ENCODE peak calls at places on chromosomes 11 and 22, in ten cellular contexts. F is Ammon's horn; X is SK-N-DZ; N is activated T-helper 1 cell treated with Interleukin-2 at 50 U/mL for 16 hours; H is activated CD4-positive, alpha-beta T cell treated with anti-CD3 and anti-CD28 coated beads, Interleukin-2, amount 50 U/mL, for 48 hours; S is hippocampal formation; I is mucosa of descending colon; K is brain microvascular endothelial cell; Q is stimulated activated CD8-positive, alpha-beta memory T cell treated with anti-CD3 and anti-CD28 coated beads, Interleukin-7, amount 100 ng/mL, for 1 hour; T is naive thymus-derived CD8-positive, alpha-beta T cell. V is an unnamed sample.

GRCh38 chr22:40387758-40388157 is 17.4 kb downstream of the SGSM3 start:
- DNase-seq in N (no peak), H (no peak), T (no peak), S (no peak), Q (no peak), X (no peak), I (no peak), K (no peak), F (no peak), V (no peak)

GRCh38 chr11:12810497-12810896 is 136.3 kb downstream of the TEAD1 start:
- DNase-seq in T (no peak), K (peak; percentile 76), F (no peak), H (no peak), I (no peak), S (no peak), Q (no peak), X (no peak), N (no peak), V (no peak)

GRCh38 chr11:21976210-21976609 is 216.7 kb upstream of the ANO5 start:
- DNase-seq in N (no peak), T (no peak), X (no peak), H (no peak), F (no peak), S (no peak), I (no peak), K (no peak), Q (no peak), V (no peak)

GRCh38 chr22:29071261-29072045 is 1.4 kb upstream of the KREMEN1 start:
- DNase-seq in K (no peak), S (no peak), T (no peak), N (peak; percentile 12), X (peak; percentile 77), I (peak; percentile 83), F (no peak), H (peak; percentile 47), Q (no peak), V (peak; percentile 42)

GRCh38 chr22:48098243-48098935 is 1335.9 kb downstream of the TBC1D22A start:
- DNase-seq in F (no peak), K (no peak), Q (no peak), H (no peak), T (peak; percentile 54), I (no peak), S (no peak), X (no peak), N (no peak), V (no peak)

GRCh38 chr11:694563-695331 is at the start of gene DEAF1:
- DNase-seq in T (peak; percentile 100), X (peak; percentile 98), S (peak; percentile 92), Q (peak; percentile 97), N (peak; percentile 99), I (peak; percentile 99), F (peak; percentile 95), K (peak; percentile 95), H (peak; percentile 99), V (peak; percentile 99)

GRCh38 chr22:45208993-45209838 is 31.5 kb downstream of the KIAA0930 start:
- DNase-seq in S (peak; percentile 74), I (peak; percentile 60), F (peak; percentile 88), N (no peak), Q (no peak), T (no peak), X (peak; percentile 49), H (peak; percentile 45), K (peak; percentile 90), V (peak; percentile 55)

GRCh38 chr11:46671958-46672315 is 28.5 kb downstream of the ARHGAP1 start:
- DNase-seq in K (no peak), S (no peak), X (no peak), I (no peak), N (no peak), H (no peak), F (no peak), T (no peak), Q (no peak), V (no peak)

GRCh38 chr11:45037425-45038005 is 86.8 kb upstream of the TP53I11 start:
- DNase-seq in N (no peak), H (no peak), K (no peak), X (no peak), F (no peak), S (no peak), I (no peak), Q (no peak), T (no peak), V (no peak)

GRCh38 chr22:35552186-35552842 is 11.7 kb downstream of the RASD2 start:
- DNase-seq in H (peak; percentile 80), K (no peak), X (peak; percentile 51), I (no peak), S (no peak), Q (peak; percentile 63), N (peak; percentile 71), F (no peak), T (peak; percentile 93), V (peak; percentile 61)

GRCh38 chr11:129418039-129418438 is 42.4 kb downstream of the BARX2 start:
- DNase-seq in T (no peak), I (no peak), H (no peak), Q (no peak), K (no peak), N (no peak), F (no peak), S (no peak), X (no peak), V (no peak)

GRCh38 chr22:48301421-48301820 is 1526.3 kb downstream of the BRD1 start:
- DNase-seq in X (no peak), I (no peak), Q (no peak), H (no peak), T (no peak), F (no peak), S (no peak), K (no peak), N (no peak), V (no peak)

GRCh38 chr22:37709445-37709765 is 12.6 kb downstream of the TRIOBP start:
- DNase-seq in H (no peak), N (no peak), T (no peak), K (no peak), X (no peak), Q (no peak), I (no peak), F (no peak), S (no peak), V (no peak)

GRCh38 chr11:134293119-134294113 is 17.2 kb downstream of the GLB1L3 start:
- DNase-seq in S (no peak), F (no peak), Q (no peak), H (no peak), K (no peak), N (no peak), X (no peak), T (no peak), I (no peak), V (no peak)

GRCh38 chr11:118662401-118663271 is 16.8 kb downstream of the TREH start:
- DNase-seq in S (no peak), K (no peak), N (no peak), T (no peak), X (peak; percentile 30), I (no peak), F (no peak), Q (no peak), H (no peak), V (no peak)

GRCh38 chr11:88555829-88556202 is 218.3 kb upstream of the CTSC start:
- DNase-seq in S (no peak), K (no peak), H (no peak), I (no peak), Q (no peak), X (no peak), T (no peak), N (no peak), F (no peak), V (no peak)

GRCh38 chr11:76800466-76801200 is 17.5 kb downstream of the TSKU start:
- DNase-seq in X (no peak), K (no peak), F (no peak), N (no peak), S (no peak), Q (no peak), I (no peak), T (no peak), H (no peak), V (no peak)

GRCh38 chr11:28017816-28018215 is 90.1 kb downstream of the KIF18A start:
- DNase-seq in X (no peak), Q (no peak), I (no peak), N (no peak), K (peak; percentile 4), T (no peak), S (no peak), H (no peak), F (no peak), V (no peak)

GRCh38 chr11:18608373-18608772 is 8.8 kb downstream of the MISFA start:
- DNase-seq in H (no peak), K (no peak), X (no peak), N (no peak), T (no peak), F (no peak), Q (no peak), I (no peak), S (no peak), V (no peak)

GRCh38 chr11:81990659-81991443 is 742.8 kb downstream of the FAM181B start:
- DNase-seq in T (no peak), Q (no peak), H (no peak), F (no peak), X (no peak), N (no peak), I (no peak), S (no peak), K (no peak), V (no peak)

GRCh38 chr11:15826826-15827225 is 529.5 kb downstream of the SOX6 start:
- DNase-seq in K (peak; percentile 17), F (peak; percentile 34), H (peak; percentile 19), S (no peak), N (no peak), I (no peak), Q (no peak), T (no peak), X (peak; percentile 35), V (peak; percentile 85)

GRCh38 chr22:45163074-45163416 is 680 bp upstream of the NUP50 start:
- DNase-seq in S (no peak), K (no peak), Q (no peak), H (peak; percentile 22), N (no peak), X (peak; percentile 41), F (no peak), T (no peak), I (no peak), V (no peak)

GRCh38 chr11:20670932-20671403 is 1.6 kb downstream of the NELL1 start:
- DNase-seq in I (no peak), H (no peak), S (no peak), Q (no peak), K (no peak), F (peak; percentile 3), N (no peak), X (peak; percentile 37), T (no peak), V (no peak)

GRCh38 chr22:45162531-45162930 is 1.2 kb upstream of the NUP50 start:
- DNase-seq in S (no peak), I (no peak), Q (no peak), K (no peak), F (no peak), N (no peak), H (no peak), T (no peak), X (no peak), V (no peak)

GRCh38 chr11:8237453-8237852 is 26.2 kb downstream of the LMO1 start:
- DNase-seq in K (no peak), H (no peak), N (no peak), F (no peak), T (peak; percentile 50), S (no peak), X (no peak), Q (no peak), I (no peak), V (no peak)

GRCh38 chr11:10005955-10006525 is 288.0 kb downstream of the SBF2 start:
- DNase-seq in S (no peak), K (no peak), N (no peak), T (no peak), H (no peak), X (no peak), F (no peak), I (no peak), Q (no peak), V (no peak)